ENCODE peak calls at places on chromosomes 11 and 22, in eight cellular contexts. One of them, this sample, is unnamed. For H3K9me3, the result is how much of the 10 kb centered on the place peaks cover.

GRCh38 chr11:97361812-97362378 is 972.1 kb downstream of the JRKL start:
- DNase-seq in ovary: no peak
- DNase-seq in breast epithelium: no peak
- DNase-seq in heart left ventricle: no peak
- DNase-seq in hepatocyte: peak
- DNase-seq in neural progenitor cell: no peak
- DNase-seq in CD8-positive, alpha-beta T cell: no peak
- DNase-seq in right atrium auricular region: no peak
- DNase-seq in this sample: no peak

GRCh38 chr22:17272511-17272991 is 53.3 kb upstream of the ADA2 start:
- DNase-seq in CD8-positive, alpha-beta T cell: no peak
- DNase-seq in breast epithelium: no peak
- DNase-seq in right atrium auricular region: no peak
- DNase-seq in heart left ventricle: no peak
- DNase-seq in neural progenitor cell: peak
- DNase-seq in ovary: no peak
- DNase-seq in hepatocyte: no peak
- DNase-seq in this sample: no peak

GRCh38 chr11:110896358-110896757 is 184.1 kb upstream of the ARHGAP20 start:
- DNase-seq in neural progenitor cell: no peak
- DNase-seq in CD8-positive, alpha-beta T cell: no peak
- DNase-seq in ovary: no peak
- DNase-seq in hepatocyte: no peak
- DNase-seq in right atrium auricular region: no peak
- DNase-seq in breast epithelium: no peak
- DNase-seq in heart left ventricle: no peak
- DNase-seq in this sample: no peak

GRCh38 chr11:122033631-122034030 is 82.4 kb downstream of the BLID start:
- DNase-seq in neural progenitor cell: no peak
- DNase-seq in ovary: no peak
- DNase-seq in breast epithelium: no peak
- DNase-seq in right atrium auricular region: no peak
- DNase-seq in heart left ventricle: no peak
- DNase-seq in CD8-positive, alpha-beta T cell: no peak
- DNase-seq in hepatocyte: no peak
- DNase-seq in this sample: no peak

GRCh38 chr11:111796696-111797095 is 30.5 kb upstream of the PPP2R1B start:
- DNase-seq in neural progenitor cell: no peak
- DNase-seq in breast epithelium: no peak
- DNase-seq in heart left ventricle: no peak
- DNase-seq in hepatocyte: no peak
- DNase-seq in CD8-positive, alpha-beta T cell: no peak
- DNase-seq in ovary: no peak
- DNase-seq in right atrium auricular region: no peak
- DNase-seq in this sample: no peak

GRCh38 chr11:27058456-27058855 is 17.8 kb downstream of the BBOX1 start:
- DNase-seq in hepatocyte: no peak
- DNase-seq in breast epithelium: no peak
- DNase-seq in ovary: no peak
- DNase-seq in neural progenitor cell: no peak
- DNase-seq in heart left ventricle: no peak
- DNase-seq in right atrium auricular region: no peak
- DNase-seq in CD8-positive, alpha-beta T cell: no peak
- DNase-seq in this sample: no peak

GRCh38 chr11:131999084-131999483 is 628.7 kb downstream of the NTM start:
- DNase-seq in ovary: no peak
- DNase-seq in neural progenitor cell: no peak
- DNase-seq in CD8-positive, alpha-beta T cell: no peak
- DNase-seq in heart left ventricle: no peak
- DNase-seq in right atrium auricular region: no peak
- DNase-seq in hepatocyte: peak
- DNase-seq in breast epithelium: no peak
- DNase-seq in this sample: no peak

GRCh38 chr11:13963169-13963948 is 836 bp downstream of the SPON1 start:
- DNase-seq in ovary: peak
- DNase-seq in CD8-positive, alpha-beta T cell: no peak
- DNase-seq in heart left ventricle: peak
- DNase-seq in breast epithelium: no peak
- DNase-seq in right atrium auricular region: no peak
- DNase-seq in hepatocyte: peak
- DNase-seq in neural progenitor cell: peak
- DNase-seq in this sample: peak

GRCh38 chr22:46055176-46055850 is 78.4 kb upstream of the WNT7B start:
- DNase-seq in neural progenitor cell: no peak
- DNase-seq in right atrium auricular region: no peak
- DNase-seq in breast epithelium: peak
- DNase-seq in CD8-positive, alpha-beta T cell: no peak
- DNase-seq in heart left ventricle: no peak
- DNase-seq in hepatocyte: no peak
- DNase-seq in ovary: peak
- DNase-seq in this sample: peak

GRCh38 chr11:69419662-69420061 is 61.8 kb upstream of the LINC01488 start:
- DNase-seq in right atrium auricular region: no peak
- DNase-seq in ovary: no peak
- DNase-seq in CD8-positive, alpha-beta T cell: no peak
- DNase-seq in heart left ventricle: no peak
- DNase-seq in hepatocyte: no peak
- DNase-seq in breast epithelium: no peak
- DNase-seq in neural progenitor cell: no peak
- DNase-seq in this sample: no peak

GRCh38 chr11:73538381-73538872 is 59.5 kb downstream of the FAM168A start:
- DNase-seq in right atrium auricular region: no peak
- DNase-seq in neural progenitor cell: peak
- DNase-seq in ovary: no peak
- DNase-seq in CD8-positive, alpha-beta T cell: no peak
- DNase-seq in hepatocyte: no peak
- DNase-seq in heart left ventricle: no peak
- DNase-seq in breast epithelium: no peak
- DNase-seq in this sample: no peak

GRCh38 chr22:45180280-45180679 is 16.6 kb downstream of the NUP50 start:
- DNase-seq in hepatocyte: no peak
- DNase-seq in CD8-positive, alpha-beta T cell: no peak
- DNase-seq in right atrium auricular region: no peak
- DNase-seq in breast epithelium: no peak
- DNase-seq in neural progenitor cell: no peak
- DNase-seq in heart left ventricle: no peak
- DNase-seq in ovary: no peak
- DNase-seq in this sample: no peak

GRCh38 chr11:63769719-63770443 is 1.3 kb upstream of the ZFTA start:
- DNase-seq in ovary: no peak
- DNase-seq in hepatocyte: peak
- DNase-seq in right atrium auricular region: no peak
- DNase-seq in heart left ventricle: no peak
- DNase-seq in neural progenitor cell: peak
- DNase-seq in breast epithelium: no peak
- DNase-seq in CD8-positive, alpha-beta T cell: no peak
- DNase-seq in this sample: no peak

GRCh38 chr11:66887531-66887930 is 30.7 kb downstream of the LRFN4 start:
- DNase-seq in right atrium auricular region: no peak
- DNase-seq in heart left ventricle: no peak
- DNase-seq in hepatocyte: no peak
- DNase-seq in CD8-positive, alpha-beta T cell: no peak
- DNase-seq in neural progenitor cell: no peak
- DNase-seq in breast epithelium: no peak
- DNase-seq in ovary: no peak
- DNase-seq in this sample: no peak

GRCh38 chr11:36775157-36775556 is 177.1 kb upstream of the RAG2 start:
- DNase-seq in hepatocyte: no peak
- DNase-seq in ovary: no peak
- DNase-seq in breast epithelium: no peak
- DNase-seq in right atrium auricular region: no peak
- DNase-seq in heart left ventricle: no peak
- DNase-seq in CD8-positive, alpha-beta T cell: no peak
- DNase-seq in neural progenitor cell: no peak
- DNase-seq in this sample: no peak

GRCh38 chr11:130478204-130478701 is 29.8 kb downstream of the ADAMTS15 start:
- DNase-seq in right atrium auricular region: peak
- DNase-seq in hepatocyte: peak
- DNase-seq in neural progenitor cell: peak
- DNase-seq in ovary: peak
- DNase-seq in breast epithelium: no peak
- DNase-seq in CD8-positive, alpha-beta T cell: no peak
- DNase-seq in heart left ventricle: peak
- DNase-seq in this sample: peak

GRCh38 chr22:47369020-47369419 is 606.6 kb downstream of the TBC1D22A start:
- DNase-seq in right atrium auricular region: no peak
- DNase-seq in heart left ventricle: no peak
- DNase-seq in ovary: no peak
- DNase-seq in neural progenitor cell: no peak
- DNase-seq in CD8-positive, alpha-beta T cell: no peak
- DNase-seq in hepatocyte: no peak
- DNase-seq in breast epithelium: no peak
- DNase-seq in this sample: no peak

GRCh38 chr22:47369431-47370015 is 607.1 kb downstream of the TBC1D22A start:
- DNase-seq in breast epithelium: no peak
- DNase-seq in ovary: no peak
- DNase-seq in neural progenitor cell: no peak
- DNase-seq in heart left ventricle: no peak
- DNase-seq in CD8-positive, alpha-beta T cell: no peak
- DNase-seq in hepatocyte: no peak
- DNase-seq in right atrium auricular region: no peak
- DNase-seq in this sample: no peak

GRCh38 chr22:47367993-47368945 is 605.8 kb downstream of the TBC1D22A start:
- DNase-seq in ovary: no peak
- DNase-seq in CD8-positive, alpha-beta T cell: no peak
- DNase-seq in right atrium auricular region: no peak
- DNase-seq in heart left ventricle: no peak
- DNase-seq in neural progenitor cell: no peak
- DNase-seq in breast epithelium: no peak
- DNase-seq in hepatocyte: no peak
- DNase-seq in this sample: no peak

GRCh38 chr22:47366026-47366767 is 603.7 kb downstream of the TBC1D22A start:
- DNase-seq in breast epithelium: peak
- DNase-seq in neural progenitor cell: no peak
- DNase-seq in hepatocyte: no peak
- DNase-seq in CD8-positive, alpha-beta T cell: no peak
- DNase-seq in ovary: no peak
- DNase-seq in right atrium auricular region: no peak
- DNase-seq in heart left ventricle: no peak
- DNase-seq in this sample: no peak

DNA sequence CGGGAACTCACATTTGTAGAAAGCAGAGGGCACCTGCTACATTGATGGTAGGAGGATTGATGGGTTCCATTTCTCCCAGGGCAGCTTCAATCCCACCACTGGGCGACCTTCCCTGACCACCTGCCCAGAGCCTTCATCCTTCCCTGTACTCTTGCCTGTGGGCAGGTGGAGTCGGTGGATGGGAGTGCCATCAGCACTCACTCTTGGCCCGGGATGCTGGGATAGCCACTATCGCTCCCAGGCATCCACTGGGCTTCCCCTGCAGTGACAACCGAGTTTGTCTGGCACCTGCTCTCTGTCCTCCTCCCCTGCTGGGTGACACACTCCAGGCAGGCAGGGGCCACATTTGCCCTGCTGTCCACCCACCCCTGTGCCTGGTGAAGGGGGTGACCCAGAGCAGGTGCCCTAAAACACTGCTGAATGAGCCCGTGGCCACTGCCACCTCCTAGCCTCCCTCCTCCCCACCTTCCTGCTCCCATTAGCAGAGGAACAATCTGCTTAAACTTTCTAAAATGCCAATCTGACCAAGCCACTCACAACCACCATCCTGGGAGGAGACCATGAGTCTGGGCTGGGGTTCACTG is 604.7 kb downstream of the TBC1D22A start:
- DNase-seq in heart left ventricle: no peak
- DNase-seq in CD8-positive, alpha-beta T cell: no peak
- DNase-seq in hepatocyte: no peak
- DNase-seq in ovary: no peak
- DNase-seq in right atrium auricular region: no peak
- DNase-seq in neural progenitor cell: no peak
- DNase-seq in breast epithelium: peak
- DNase-seq in this sample: no peak
- H3K9me3 ChIP-seq in heart left ventricle: under half
- H3K9me3 ChIP-seq in CD8-positive, alpha-beta T cell: under half
- H3K9me3 ChIP-seq in hepatocyte: under half
- H3K9me3 ChIP-seq in ovary: under half
- H3K9me3 ChIP-seq in right atrium auricular region: under half
- H3K9me3 ChIP-seq in neural progenitor cell: under half
- H3K9me3 ChIP-seq in breast epithelium: under half
- H3K9me3 ChIP-seq in this sample: under half

GRCh38 chr22:47676685-47677084 is 914.2 kb downstream of the TBC1D22A start:
- DNase-seq in right atrium auricular region: peak
- DNase-seq in ovary: no peak
- DNase-seq in CD8-positive, alpha-beta T cell: no peak
- DNase-seq in hepatocyte: no peak
- DNase-seq in breast epithelium: no peak
- DNase-seq in heart left ventricle: no peak
- DNase-seq in neural progenitor cell: no peak
- DNase-seq in this sample: no peak
- H3K9me3 ChIP-seq in right atrium auricular region: under half
- H3K9me3 ChIP-seq in ovary: under half
- H3K9me3 ChIP-seq in CD8-positive, alpha-beta T cell: under half
- H3K9me3 ChIP-seq in hepatocyte: under half
- H3K9me3 ChIP-seq in breast epithelium: under half
- H3K9me3 ChIP-seq in heart left ventricle: under half
- H3K9me3 ChIP-seq in neural progenitor cell: under half
- H3K9me3 ChIP-seq in this sample: under half

DNA sequence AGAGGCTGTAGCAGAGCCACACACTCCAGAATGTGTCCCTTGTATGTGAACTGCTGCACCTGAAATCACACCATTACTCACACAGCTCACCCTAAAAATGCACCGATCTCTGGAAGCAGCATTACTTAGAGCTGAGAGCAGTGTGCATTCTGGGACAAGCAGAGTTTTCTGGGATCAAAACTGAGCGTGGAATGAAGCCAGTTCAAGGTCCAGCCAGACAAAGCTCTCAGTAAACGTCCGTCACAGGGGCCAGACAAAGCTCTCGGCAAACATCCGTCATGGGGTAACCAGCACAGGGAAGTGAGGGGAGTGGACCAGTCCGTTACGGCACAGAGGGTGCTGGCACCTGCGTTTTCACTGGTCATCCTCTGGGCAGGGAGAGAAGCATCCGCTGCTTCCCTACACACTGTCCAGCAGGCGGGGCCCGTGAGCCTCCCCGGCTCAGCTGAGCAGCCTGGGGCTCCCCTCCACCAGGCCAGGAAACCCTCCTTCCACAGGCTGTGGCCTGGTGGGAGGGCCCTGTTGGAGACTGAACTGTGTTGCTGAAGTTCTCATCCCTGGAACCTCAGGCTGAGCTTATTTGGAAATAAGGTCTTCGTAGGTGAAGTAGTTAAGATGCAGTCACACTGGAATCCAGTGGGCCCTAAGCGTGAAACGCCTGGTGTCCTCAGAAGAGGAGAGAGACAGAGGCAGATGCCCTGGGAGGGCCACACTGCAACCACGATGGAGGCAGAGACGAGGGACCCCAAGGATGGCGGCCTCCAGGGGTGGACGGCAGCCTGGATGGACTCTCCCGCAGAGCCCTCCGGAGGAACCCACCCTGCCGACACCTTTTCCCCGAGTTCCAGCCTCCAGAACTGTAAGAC is 883.9 kb downstream of the BRD1 start:
- DNase-seq in ovary: no peak
- DNase-seq in hepatocyte: peak
- DNase-seq in breast epithelium: peak
- DNase-seq in CD8-positive, alpha-beta T cell: no peak
- DNase-seq in right atrium auricular region: peak
- DNase-seq in heart left ventricle: no peak
- DNase-seq in neural progenitor cell: peak
- DNase-seq in this sample: peak
- H3K9me3 ChIP-seq in ovary: under half
- H3K9me3 ChIP-seq in hepatocyte: under half
- H3K9me3 ChIP-seq in breast epithelium: under half
- H3K9me3 ChIP-seq in CD8-positive, alpha-beta T cell: under half
- H3K9me3 ChIP-seq in right atrium auricular region: under half
- H3K9me3 ChIP-seq in heart left ventricle: under half
- H3K9me3 ChIP-seq in neural progenitor cell: under half
- H3K9me3 ChIP-seq in this sample: under half

GRCh38 chr22:49349841-49350381 is 477.8 kb downstream of the BRD1 start:
- DNase-seq in neural progenitor cell: no peak
- DNase-seq in CD8-positive, alpha-beta T cell: no peak
- DNase-seq in breast epithelium: peak
- DNase-seq in hepatocyte: no peak
- DNase-seq in heart left ventricle: no peak
- DNase-seq in right atrium auricular region: no peak
- DNase-seq in ovary: no peak
- DNase-seq in this sample: no peak
- H3K9me3 ChIP-seq in neural progenitor cell: under half
- H3K9me3 ChIP-seq in CD8-positive, alpha-beta T cell: under half
- H3K9me3 ChIP-seq in breast epithelium: under half
- H3K9me3 ChIP-seq in hepatocyte: under half
- H3K9me3 ChIP-seq in heart left ventricle: under half
- H3K9me3 ChIP-seq in right atrium auricular region: under half
- H3K9me3 ChIP-seq in ovary: under half
- H3K9me3 ChIP-seq in this sample: under half